ENCODE peak calls at places on chromosomes 5 and 9, in six cellular contexts. One of them, this sample, is unnamed.

GRCh38 chr9:16367605-16368424 is 502.7 kb downstream of the BNC2 start:
- DNase-seq in NT2/D1: no peak
- DNase-seq in aorta: no peak
- DNase-seq in putamen: no peak
- DNase-seq in NCI-H1092: no peak
- DNase-seq in foreskin keratinocyte: peak; percentile 88
- DNase-seq in this sample: peak; percentile 46

GRCh38 chr9:114097613-114098020 is 1.5 kb downstream of the KIF12 start:
- DNase-seq in NT2/D1: no peak
- DNase-seq in aorta: no peak
- DNase-seq in putamen: no peak
- DNase-seq in NCI-H1092: no peak
- DNase-seq in foreskin keratinocyte: peak; percentile 53
- DNase-seq in this sample: no peak

GRCh38 chr5:33237471-33237870 is 203.3 kb upstream of the TARS1 start:
- DNase-seq in NT2/D1: no peak
- DNase-seq in aorta: no peak
- DNase-seq in putamen: no peak
- DNase-seq in NCI-H1092: no peak
- DNase-seq in foreskin keratinocyte: no peak
- DNase-seq in this sample: no peak

GRCh38 chr9:126752376-126752775 is 52.5 kb upstream of the ZBTB43 start:
- DNase-seq in NT2/D1: no peak
- DNase-seq in aorta: no peak
- DNase-seq in putamen: no peak
- DNase-seq in NCI-H1092: no peak
- DNase-seq in foreskin keratinocyte: peak; percentile 51
- DNase-seq in this sample: peak; percentile 26

GRCh38 chr5:111252799-111253564 is 28.8 kb downstream of the CAMK4 start:
- DNase-seq in NT2/D1: no peak
- DNase-seq in aorta: no peak
- DNase-seq in putamen: no peak
- DNase-seq in NCI-H1092: no peak
- DNase-seq in foreskin keratinocyte: no peak
- DNase-seq in this sample: no peak

GRCh38 chr5:423233-423565 is 19.8 kb upstream of the EXOC3 start:
- DNase-seq in NT2/D1: no peak
- DNase-seq in aorta: peak; percentile 36
- DNase-seq in putamen: no peak
- DNase-seq in NCI-H1092: no peak
- DNase-seq in foreskin keratinocyte: no peak
- DNase-seq in this sample: no peak

GRCh38 chr5:32507738-32508434 is 63.3 kb upstream of the ZFR start:
- DNase-seq in NT2/D1: no peak
- DNase-seq in aorta: no peak
- DNase-seq in putamen: no peak
- DNase-seq in NCI-H1092: no peak
- DNase-seq in foreskin keratinocyte: peak; percentile 96
- DNase-seq in this sample: peak; percentile 69

GRCh38 chr9:99489043-99489378 is 266.9 kb downstream of the SEC61B start:
- DNase-seq in NT2/D1: no peak
- DNase-seq in aorta: no peak
- DNase-seq in putamen: no peak
- DNase-seq in NCI-H1092: no peak
- DNase-seq in foreskin keratinocyte: peak; percentile 19
- DNase-seq in this sample: no peak

GRCh38 chr5:158450761-158451160 is 591.8 kb upstream of the CLINT1 start:
- DNase-seq in NT2/D1: no peak
- DNase-seq in aorta: no peak
- DNase-seq in putamen: no peak
- DNase-seq in NCI-H1092: no peak
- DNase-seq in foreskin keratinocyte: no peak
- DNase-seq in this sample: no peak

GRCh38 chr9:119961774-119962408 is 592.7 kb upstream of the BRINP1 start:
- DNase-seq in NT2/D1: peak; percentile 68
- DNase-seq in aorta: no peak
- DNase-seq in putamen: no peak
- DNase-seq in NCI-H1092: no peak
- DNase-seq in foreskin keratinocyte: no peak
- DNase-seq in this sample: no peak

GRCh38 chr9:34559616-34560546 is 29.6 kb downstream of the CNTFR start:
- DNase-seq in NT2/D1: no peak
- DNase-seq in aorta: peak; percentile 44
- DNase-seq in putamen: no peak
- DNase-seq in NCI-H1092: no peak
- DNase-seq in foreskin keratinocyte: peak; percentile 37
- DNase-seq in this sample: no peak